ENCODE peak calls at places on chromosome 19, in seven cellular contexts. M is COR-L47; F is CD4-positive, alpha-beta T cell; E is iPS-NIHi11; S is glutamatergic neuron; W is smooth muscle cell of the brain vasculature; J is nephron progenitor cell. H is an unnamed sample.

GRCh38 chr19:11091343-11092153 is 2.3 kb downstream of the LDLR start:
- DNase-seq in M (peak; percentile 21), F (peak; percentile 62), E (no peak), S (no peak), W (no peak), J (no peak), H (no peak)

GRCh38 chr19:35436477-35437141 is 11.4 kb upstream of the FFAR2 start:
- DNase-seq in M (no peak), F (no peak), E (no peak), S (no peak), W (no peak), J (no peak), H (no peak)

GRCh38 chr19:50796128-50796633 is 6.0 kb downstream of the ACP4 start:
- DNase-seq in M (no peak), F (no peak), E (no peak), S (no peak), W (no peak), J (no peak), H (no peak)

GRCh38 chr19:5718032-5718578 is 1.8 kb downstream of the LONP1 start:
- DNase-seq in M (no peak), F (no peak), E (no peak), S (no peak), W (no peak), J (no peak), H (no peak)

GRCh38 chr19:46410205-46411087 is 2.9 kb downstream of the CCDC8 start:
- DNase-seq in M (no peak), F (no peak), E (no peak), S (no peak), W (no peak), J (no peak), H (no peak)

GRCh38 chr19:50344661-50345318 is 15.6 kb upstream of the KCNC3 start:
- DNase-seq in M (no peak), F (no peak), E (no peak), S (no peak), W (no peak), J (no peak), H (no peak)

GRCh38 chr19:6412111-6412999 is 12.3 kb downstream of the KHSRP start:
- DNase-seq in M (peak; percentile 12), F (peak; percentile 41), E (peak; percentile 90), S (peak; percentile 34), W (no peak), J (peak; percentile 51), H (peak; percentile 78)

GRCh38 chr19:15251749-15252397 is 19.6 kb upstream of the EPHX3 start:
- DNase-seq in M (no peak), F (no peak), E (peak; percentile 91), S (peak; percentile 74), W (peak; percentile 96), J (peak; percentile 90), H (peak; percentile 69)

GRCh38 chr19:33621811-33622504 is at the start of gene CHST8:
- DNase-seq in M (peak; percentile 32), F (no peak), E (peak; percentile 94), S (peak; percentile 91), W (no peak), J (peak; percentile 84), H (peak; percentile 82)

GRCh38 chr19:54207908-54208783 is 7.5 kb downstream of the RPS9 start:
- DNase-seq in M (no peak), F (peak; percentile 36), E (no peak), S (no peak), W (no peak), J (no peak), H (no peak)

GRCh38 chr19:35041548-35042055 is at the start of gene HPN:
- DNase-seq in M (no peak), F (no peak), E (peak; percentile 93), S (no peak), W (no peak), J (peak; percentile 32), H (no peak)

GRCh38 chr19:56138069-56138468 is 3.0 kb upstream of the ZNF444 start:
- DNase-seq in M (no peak), F (no peak), E (no peak), S (no peak), W (no peak), J (no peak), H (no peak)

GRCh38 chr19:56670961-56671612 is 470 bp downstream of the ZNF835 start:
- DNase-seq in M (no peak), F (no peak), E (no peak), S (no peak), W (no peak), J (no peak), H (no peak)

GRCh38 chr19:33420821-33421220 is 47.3 kb downstream of the CEBPG start:
- DNase-seq in M (no peak), F (no peak), E (no peak), S (no peak), W (no peak), J (no peak), H (no peak)

GRCh38 chr19:2422951-2423880 is 4.2 kb downstream of the TIMM13 start:
- DNase-seq in M (no peak), F (no peak), E (no peak), S (no peak), W (no peak), J (no peak), H (no peak)

GRCh38 chr19:16025108-16026101 is 50.9 kb upstream of the TPM4 start:
- DNase-seq in M (no peak), F (no peak), E (peak; percentile 56), S (no peak), W (no peak), J (no peak), H (peak; percentile 56)

GRCh38 chr19:54462072-54462712 is 1.4 kb downstream of the LENG9 start:
- DNase-seq in M (no peak), F (no peak), E (no peak), S (no peak), W (no peak), J (no peak), H (no peak)

GRCh38 chr19:41957838-41958366 is 1.2 kb downstream of the RABAC1 start:
- DNase-seq in M (peak; percentile 73), F (no peak), E (peak; percentile 91), S (peak; percentile 70), W (peak; percentile 57), J (peak; percentile 75), H (peak; percentile 75)

GRCh38 chr19:30670011-30670329 is 297.8 kb downstream of the ZNF536 start:
- DNase-seq in M (no peak), F (no peak), E (no peak), S (no peak), W (no peak), J (no peak), H (peak; percentile 60)

H was measured in D341Med.